ENCODE peak calls at places on chromosomes 12 and 14, in ten cellular contexts. Q is ovary; F is kidney; Y is GM06990; V is fibroblast of lung; N is CD8-positive, alpha-beta T cell; A is RWPE1; B is lower lobe of right lung; I is NB4; G is MCF 10A. L is an unnamed sample.

GRCh38 chr12:56220611-56221232 is 1.0 kb downstream of the RNF41 start:
- DNase-seq in F (no peak), V (peak), A (no peak), B (peak), I (peak), N (no peak), Y (no peak), G (peak), Q (no peak), L (no peak)

GRCh38 chr12:130916251-130916911 is 37.3 kb upstream of the ADGRD1 start:
- DNase-seq in V (peak), A (peak), Y (peak), Q (peak), B (peak), I (peak), G (peak), N (no peak), F (no peak), L (peak)

GRCh38 chr12:118714051-118714460 is 267.3 kb upstream of the SRRM4 start:
- DNase-seq in A (no peak), N (no peak), G (peak), F (no peak), Q (no peak), V (no peak), I (peak), Y (peak), B (no peak), L (peak)

GRCh38 chr14:52078093-52078492 is 9.2 kb upstream of the NID2 start:
- DNase-seq in G (peak), I (no peak), V (peak), B (no peak), A (no peak), N (no peak), Q (no peak), Y (no peak), F (no peak), L (no peak)

GRCh38 chr14:94676495-94677238 is 64.5 kb downstream of the SERPINA3 start:
- DNase-seq in A (no peak), G (no peak), B (no peak), V (no peak), I (no peak), N (no peak), F (no peak), Y (no peak), Q (no peak), L (no peak)

GRCh38 chr14:78327426-78328210 is 157.4 kb downstream of the NRXN3 start:
- DNase-seq in Q (no peak), Y (no peak), N (no peak), B (no peak), I (no peak), G (no peak), A (no peak), F (no peak), V (no peak), L (no peak)

GRCh38 chr12:76455582-76456345 is 103.8 kb downstream of the OSBPL8 start:
- DNase-seq in N (peak), F (no peak), A (peak), B (no peak), V (peak), I (peak), G (peak), Q (no peak), Y (peak), L (no peak)

GRCh38 chr12:109147954-109148353 is 31.6 kb downstream of the ACACB start:
- DNase-seq in Q (peak), N (no peak), V (peak), I (no peak), Y (no peak), B (no peak), G (no peak), F (no peak), A (no peak), L (no peak)

GRCh38 chr14:64755661-64756265 is 51.5 kb downstream of the PLEKHG3 start:
- DNase-seq in G (peak), V (no peak), Q (peak), N (peak), I (peak), B (no peak), Y (peak), A (peak), F (no peak), L (no peak)

GRCh38 chr14:32070282-32070681 is 6.8 kb upstream of the ARHGAP5 start:
- DNase-seq in Y (no peak), I (no peak), N (no peak), Q (no peak), B (no peak), A (no peak), V (no peak), F (no peak), G (no peak), L (no peak)

GRCh38 chr12:52925717-52926595 is 21.1 kb upstream of the KRT8 start:
- DNase-seq in G (no peak), B (no peak), Q (no peak), I (no peak), F (no peak), A (no peak), Y (no peak), N (no peak), V (no peak), L (no peak)

GRCh38 chr12:14454098-14454907 is 88.8 kb downstream of the ATF7IP start:
- DNase-seq in F (no peak), I (peak), Y (peak), N (no peak), Q (no peak), V (peak), G (peak), A (peak), B (no peak), L (no peak)
- TF ChIP-seq CTCF in F (peak), I (peak), Y (peak), N (peak), Q (no peak), V (peak), G (peak), A (no peak), B (peak), L (peak)

GRCh38 chr14:22410497-22410896 is 178.5 kb downstream of the DAD1 start:
- DNase-seq in V (no peak), G (no peak), F (no peak), Y (no peak), I (no peak), A (no peak), Q (no peak), B (no peak), N (no peak), L (no peak)

GRCh38 chr14:22414876-22415632 is 174.0 kb downstream of the DAD1 start:
- DNase-seq in Y (no peak), B (no peak), I (no peak), V (no peak), F (no peak), N (no peak), Q (no peak), G (no peak), A (no peak), L (no peak)

GRCh38 chr14:22411398-22411797 is 177.6 kb downstream of the DAD1 start:
- DNase-seq in G (no peak), A (no peak), Y (no peak), V (no peak), I (no peak), F (no peak), N (no peak), B (no peak), Q (no peak), L (no peak)

GRCh38 chr14:22415633-22415959 is 173.4 kb downstream of the DAD1 start:
- DNase-seq in V (no peak), N (no peak), B (no peak), A (no peak), I (no peak), F (no peak), Y (no peak), G (no peak), Q (no peak), L (no peak)

GRCh38 chr14:22412936-22413411 is 176.1 kb downstream of the DAD1 start:
- DNase-seq in Q (no peak), A (no peak), F (no peak), V (no peak), G (no peak), Y (no peak), N (no peak), B (no peak), I (no peak), L (peak)
- TF ChIP-seq CTCF in Q (no peak), A (no peak), F (no peak), V (no peak), G (no peak), Y (no peak), N (no peak), B (no peak), I (no peak), L (no peak)

DNA sequence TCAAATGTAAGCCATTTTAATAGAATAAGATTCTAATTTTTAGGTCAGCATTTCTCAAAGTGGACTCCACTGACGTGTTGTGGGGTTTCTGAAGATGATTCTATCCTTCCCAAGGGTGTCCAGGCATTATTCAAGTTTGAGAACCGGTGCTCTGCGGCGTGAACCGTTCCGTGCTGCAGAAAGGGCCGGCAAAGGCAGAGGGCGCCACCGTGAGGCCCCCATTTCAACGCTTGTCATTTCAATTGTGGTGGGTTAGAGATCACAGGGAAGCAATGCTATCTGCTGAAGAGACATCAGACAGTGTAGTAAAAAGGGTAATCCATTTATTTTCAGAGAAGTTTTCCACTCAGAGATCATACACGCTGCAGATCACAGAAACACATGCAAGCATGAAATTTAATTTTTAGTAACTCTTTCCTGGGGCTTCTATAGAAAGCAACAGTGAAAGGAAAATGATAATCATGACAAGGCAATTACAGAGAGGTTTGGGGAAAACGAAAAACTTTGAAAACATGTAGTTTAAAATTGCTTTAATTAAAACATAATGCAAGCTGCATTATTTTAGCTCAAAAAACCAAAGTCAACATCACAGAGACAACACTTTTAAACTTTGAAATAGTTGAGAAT is 201.7 kb downstream of the EXOC5 start:
- DNase-seq in F (no peak), N (no peak), Y (peak), B (peak), A (no peak), Q (peak), V (peak), I (peak), G (peak), L (peak)
- TF ChIP-seq CTCF in F (peak), N (no peak), Y (peak), B (peak), A (no peak), Q (no peak), V (peak), I (peak), G (no peak), L (peak)

DNA sequence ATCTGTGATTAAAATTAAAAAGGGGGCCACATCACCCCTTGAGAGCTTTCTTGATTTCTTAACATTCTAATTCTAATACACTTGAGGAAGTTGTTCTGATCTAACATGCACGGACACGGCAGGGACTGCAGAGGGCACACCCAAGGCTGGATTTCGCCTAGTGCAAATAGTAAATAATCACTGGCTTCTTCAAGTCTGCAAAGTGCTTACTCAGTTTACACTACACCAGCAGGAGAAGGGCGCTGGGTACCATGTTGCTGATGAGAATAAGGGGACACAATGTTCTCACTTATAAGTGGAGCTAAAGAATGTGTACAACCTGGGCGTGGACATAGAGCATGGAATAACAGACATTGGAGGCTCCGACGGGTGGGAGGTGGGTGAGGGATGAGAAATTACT is 34.2 kb downstream of the TBX5 start:
- DNase-seq in A (no peak), V (no peak), I (no peak), Q (no peak), Y (no peak), B (no peak), F (no peak), N (no peak), G (no peak), L (no peak)
- TF ChIP-seq CTCF in A (no peak), V (no peak), I (no peak), Q (no peak), Y (no peak), B (no peak), F (no peak), N (no peak), G (no peak), L (no peak)

DNA sequence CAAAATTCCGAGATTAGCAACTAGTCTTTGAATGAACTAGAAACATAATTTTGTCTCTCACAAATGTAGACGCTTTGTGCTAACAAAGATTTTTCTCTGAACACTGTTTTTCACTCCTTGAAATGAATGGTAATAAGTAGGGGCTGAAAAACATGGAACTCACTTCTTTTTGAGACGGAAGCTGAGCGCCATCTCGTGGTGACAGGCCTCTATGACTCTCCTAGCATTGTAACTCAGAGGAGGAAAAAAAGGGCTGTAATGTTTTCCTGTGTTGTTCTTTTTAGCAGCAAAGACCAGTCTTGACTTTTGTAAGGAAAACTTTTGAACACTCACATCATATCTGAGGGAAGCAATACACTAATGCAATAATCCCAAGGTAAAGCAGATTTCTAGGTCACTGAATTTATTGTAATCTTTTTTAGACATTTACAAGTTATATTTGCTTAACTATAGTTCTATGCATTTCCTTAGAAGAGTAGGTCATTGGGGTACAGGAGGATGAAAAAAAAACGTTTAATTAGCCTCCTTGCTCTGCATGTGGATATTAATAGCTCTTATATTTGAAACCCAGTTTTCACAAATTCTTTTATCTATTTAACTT is 157.3 kb upstream of the FOXG1 start:
- DNase-seq in N (no peak), G (peak), Q (no peak), V (peak), Y (no peak), A (peak), I (peak), B (peak), F (no peak), L (peak)
- TF ChIP-seq CTCF in N (no peak), G (peak), Q (no peak), V (peak), Y (peak), A (peak), I (peak), B (peak), F (peak), L (peak)

L was measured in neural crest cell.